ENCODE peak calls at places on chromosomes 13 and 19, in six cellular contexts. F is globus pallidus; M is WERI-Rb-1; K is endodermal cell; D is naive thymus-derived CD4-positive, alpha-beta T cell; L is dorsolateral prefrontal cortex. J is an unnamed sample.

GRCh38 chr19:6216996-6217751 is 62.6 kb downstream of the MLLT1 start:
- DNase-seq in L (peak), F (no peak), M (peak), D (no peak), K (no peak), J (no peak)

GRCh38 chr13:91744284-91744683 is 345.9 kb downstream of the GPC5 start:
- DNase-seq in D (no peak), F (no peak), K (no peak), M (no peak), L (no peak), J (no peak)

GRCh38 chr13:31987071-31987470 is 44.5 kb upstream of the FRY start:
- DNase-seq in K (no peak), M (no peak), F (no peak), L (no peak), D (no peak), J (no peak)

GRCh38 chr13:44818428-44818827 is 170.8 kb downstream of the NUFIP1 start:
- DNase-seq in L (no peak), M (peak), D (no peak), F (no peak), K (peak), J (no peak)

GRCh38 chr19:584240-585001 is 5.3 kb upstream of the HCN2 start:
- DNase-seq in F (no peak), M (peak), K (peak), D (peak), L (no peak), J (no peak)

GRCh38 chr19:46603195-46603637 is 2.1 kb downstream of the CALM3 start:
- DNase-seq in L (no peak), M (no peak), K (peak), D (no peak), F (no peak), J (no peak)

GRCh38 chr13:46575843-46576242 is 22.9 kb downstream of the LRCH1 start:
- DNase-seq in M (peak), F (no peak), D (no peak), L (no peak), K (no peak), J (peak)

GRCh38 chr19:9150650-9151049 is 10.5 kb downstream of the ZNF317 start:
- DNase-seq in D (no peak), M (no peak), L (no peak), F (no peak), K (no peak), J (no peak)

GRCh38 chr13:79831556-79831955 is 350.6 kb downstream of the NDFIP2 start:
- DNase-seq in L (no peak), M (no peak), K (no peak), D (no peak), F (no peak), J (no peak)

GRCh38 chr19:27844261-27844660 is 1368.7 kb downstream of the UQCRFS1 start:
- DNase-seq in D (no peak), K (no peak), M (peak), F (no peak), L (no peak), J (no peak)

GRCh38 chr19:41426952-41427646 is at the start of gene B3GNT8:
- DNase-seq in M (peak), D (no peak), F (no peak), L (no peak), K (peak), J (no peak)

GRCh38 chr13:100175078-100175802 is 86.3 kb downstream of the PCCA start:
- DNase-seq in L (no peak), M (no peak), K (no peak), D (no peak), F (no peak), J (no peak)

GRCh38 chr13:51584731-51585191 is 499 bp downstream of the WDFY2 start:
- DNase-seq in L (peak), M (peak), F (peak), D (peak), K (no peak), J (no peak)